ENCODE peak calls at places on chromosomes 12 and 14, in four cellular contexts. A, E, L and I are unnamed samples.

GRCh38 chr12:12007001-12007712 is 63.6 kb upstream of the BCL2L14 start:
- DNase-seq in A (no peak), E (peak), L (no peak), I (no peak)

GRCh38 chr12:55720894-55721444 is 776 bp downstream of the RDH5 start:
- DNase-seq in A (peak), E (no peak), L (peak), I (peak)

GRCh38 chr12:65868133-65868705 is 43.9 kb downstream of the HMGA2 start:
- DNase-seq in A (no peak), E (no peak), L (no peak), I (peak)

GRCh38 chr14:103542545-103543088 is 13.6 kb downstream of the TRMT61A start:
- DNase-seq in A (peak), E (no peak), L (peak), I (peak)

GRCh38 chr12:52524898-52525591 is 4.9 kb upstream of the KRT5 start:
- DNase-seq in A (no peak), E (no peak), L (no peak), I (no peak)

GRCh38 chr14:99737956-99738667 is 54.0 kb downstream of the CYP46A1 start:
- DNase-seq in A (no peak), E (no peak), L (no peak), I (no peak)

GRCh38 chr12:47068539-47068938 is 10.9 kb upstream of the PCED1B start:
- DNase-seq in A (no peak), E (no peak), L (no peak), I (no peak)

GRCh38 chr12:122080149-122081107 is 1.9 kb downstream of the MLXIP start:
- DNase-seq in A (no peak), E (no peak), L (peak), I (peak)

GRCh38 chr12:96500686-96501085 is 11.3 kb downstream of the CFAP54 start:
- DNase-seq in A (no peak), E (no peak), L (no peak), I (peak)

GRCh38 chr14:71050227-71050823 is 143.1 kb downstream of the PCNX1 start:
- DNase-seq in A (no peak), E (no peak), L (no peak), I (peak)

GRCh38 chr14:68794130-68794855 is 1.4 kb upstream of the ZFP36L1 start:
- DNase-seq in A (peak), E (peak), L (peak), I (peak)